ENCODE peak calls at places on chromosome 11, in eight cellular contexts. G, X, L, U, C, Y, Z and I are unnamed samples.

GRCh38 chr11:8733847-8734246 is 51.3 kb downstream of the RPL27A start:
- DNase-seq in G (no peak), X (no peak), L (no peak), U (no peak), C (no peak), Y (no peak), Z (no peak), I (no peak)

GRCh38 chr11:55714982-55715888 is 53.2 kb downstream of the OR4C6 start:
- DNase-seq in G (no peak), X (no peak), L (no peak), U (no peak), C (no peak), Y (no peak), Z (peak), I (no peak)

GRCh38 chr11:134248910-134249480 is 4.2 kb downstream of the THYN1 start:
- DNase-seq in G (no peak), X (no peak), L (no peak), U (no peak), C (no peak), Y (no peak), Z (no peak), I (no peak)

GRCh38 chr11:117724621-117725020 is 72.4 kb downstream of the DSCAML1 start:
- DNase-seq in G (no peak), X (no peak), L (no peak), U (no peak), C (no peak), Y (no peak), Z (no peak), I (no peak)

GRCh38 chr11:45489281-45489906 is 176.0 kb downstream of the CHST1 start:
- DNase-seq in G (no peak), X (no peak), L (no peak), U (no peak), C (no peak), Y (no peak), Z (no peak), I (no peak)

GRCh38 chr11:128615076-128615475 is 27.7 kb upstream of the ETS1 start:
- DNase-seq in G (no peak), X (no peak), L (no peak), U (no peak), C (no peak), Y (no peak), Z (no peak), I (no peak)

GRCh38 chr11:128476729-128477128 is 110.6 kb downstream of the ETS1 start:
- DNase-seq in G (no peak), X (no peak), L (peak), U (no peak), C (no peak), Y (peak), Z (no peak), I (no peak)

GRCh38 chr11:120877746-120878365 is 146.0 kb upstream of the TBCEL start:
- DNase-seq in G (no peak), X (no peak), L (no peak), U (no peak), C (no peak), Y (no peak), Z (no peak), I (no peak)

GRCh38 chr11:16086229-16086628 is 270.1 kb downstream of the SOX6 start:
- DNase-seq in G (no peak), X (peak), L (no peak), U (peak), C (no peak), Y (no peak), Z (no peak), I (no peak)

GRCh38 chr11:13098067-13098466 is 89.0 kb downstream of the RASSF10 start:
- DNase-seq in G (no peak), X (no peak), L (no peak), U (peak), C (no peak), Y (no peak), Z (peak), I (no peak)

GRCh38 chr11:111081021-111081511 is 164.5 kb upstream of the POU2AF2 start:
- DNase-seq in G (no peak), X (no peak), L (no peak), U (no peak), C (no peak), Y (peak), Z (no peak), I (no peak)

GRCh38 chr11:55966391-55966790 is 3.4 kb downstream of the OR10AG1 start:
- DNase-seq in G (no peak), X (no peak), L (no peak), U (no peak), C (no peak), Y (no peak), Z (no peak), I (no peak)

GRCh38 chr11:123478352-123478986 is 48.4 kb downstream of the GRAMD1B start:
- DNase-seq in G (no peak), X (peak), L (peak), U (peak), C (no peak), Y (peak), Z (peak), I (no peak)

GRCh38 chr11:69229521-69229920 is 64.4 kb upstream of the MYEOV start:
- DNase-seq in G (no peak), X (no peak), L (no peak), U (no peak), C (no peak), Y (no peak), Z (no peak), I (no peak)

GRCh38 chr11:127971448-127971847 is 615.9 kb downstream of the ETS1 start:
- DNase-seq in G (no peak), X (no peak), L (no peak), U (no peak), C (no peak), Y (no peak), Z (no peak), I (no peak)

GRCh38 chr11:87266751-87267150 is 229.0 kb downstream of the TMEM135 start:
- DNase-seq in G (no peak), X (no peak), L (peak), U (no peak), C (no peak), Y (no peak), Z (no peak), I (no peak)

GRCh38 chr11:123654566-123655081 is at the start of gene SCN3B:
- DNase-seq in G (no peak), X (peak), L (peak), U (peak), C (no peak), Y (peak), Z (peak), I (no peak)

GRCh38 chr11:10428453-10428852 is 26.6 kb upstream of the AMPD3 start:
- DNase-seq in G (no peak), X (no peak), L (no peak), U (no peak), C (no peak), Y (no peak), Z (no peak), I (no peak)

GRCh38 chr11:112113539-112114457 is 27.1 kb downstream of the SDHD start:
- DNase-seq in G (peak), X (peak), L (peak), U (no peak), C (no peak), Y (peak), Z (no peak), I (no peak)

GRCh38 chr11:130246719-130247118 is 68.0 kb downstream of the ZBTB44 start:
- DNase-seq in G (no peak), X (no peak), L (peak), U (no peak), C (no peak), Y (peak), Z (no peak), I (no peak)

GRCh38 chr11:21556936-21557335 is 635.9 kb upstream of the ANO5 start:
- DNase-seq in G (no peak), X (no peak), L (no peak), U (no peak), C (no peak), Y (no peak), Z (no peak), I (no peak)

DNA sequence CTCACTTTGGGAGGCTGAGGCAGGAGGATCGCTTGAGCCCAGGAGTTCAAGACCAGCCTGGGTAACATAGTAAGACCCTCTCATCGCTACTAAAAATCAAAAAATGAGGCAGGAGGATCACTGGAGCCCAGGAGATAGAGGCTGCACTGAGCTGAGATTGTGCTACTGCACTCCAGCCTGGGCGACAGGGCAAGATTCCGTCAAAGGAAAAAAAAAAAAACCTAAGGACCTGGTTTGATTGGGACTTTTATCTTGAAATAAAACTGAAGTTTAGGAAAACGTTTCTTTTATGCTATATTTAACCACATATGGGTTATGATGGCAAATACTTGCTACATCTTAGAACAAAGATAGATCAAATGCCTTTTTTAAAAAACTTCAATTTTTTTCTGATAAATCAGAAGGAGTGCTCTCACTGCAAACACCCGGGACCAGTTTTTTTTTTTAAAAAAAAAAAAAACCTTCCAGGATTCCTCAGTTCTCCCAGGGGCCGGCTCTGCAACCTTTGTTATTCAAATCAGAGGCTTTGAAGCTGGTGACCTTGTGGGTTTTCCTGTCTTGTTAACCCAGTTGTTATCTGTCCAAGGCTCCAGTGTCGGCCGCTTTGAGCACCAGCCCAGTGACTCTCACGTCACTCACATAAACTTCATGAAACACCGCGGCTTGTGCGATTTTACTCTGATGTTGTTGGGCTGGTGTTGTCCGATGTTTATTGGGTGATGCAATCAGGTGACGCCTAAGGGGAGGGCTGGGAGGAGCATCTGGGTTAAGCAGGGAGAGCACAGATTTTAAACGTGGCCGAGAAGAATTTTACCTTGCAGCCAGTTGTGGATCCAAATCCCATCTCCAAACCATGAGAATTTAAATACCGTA is 24.7 kb upstream of the SLC22A12 start:
- DNase-seq in G (peak), X (peak), L (peak), U (peak), C (no peak), Y (peak), Z (peak), I (no peak)
- TF ChIP-seq CTCF in G (no peak), X (no peak), L (no peak), U (no peak), C (no peak), Y (no peak), Z (no peak), I (no peak)

GRCh38 chr11:96338910-96339703 is 3.9 kb downstream of the MAML2 start:
- DNase-seq in G (no peak), X (no peak), L (peak), U (no peak), C (no peak), Y (peak), Z (no peak), I (peak)

GRCh38 chr11:96342971-96343711 is at the start of gene MAML2:
- DNase-seq in G (peak), X (peak), L (peak), U (peak), C (peak), Y (peak), Z (peak), I (peak)

GRCh38 chr11:96342131-96342970 is 644 bp downstream of the MAML2 start:
- DNase-seq in G (no peak), X (no peak), L (no peak), U (no peak), C (no peak), Y (peak), Z (no peak), I (no peak)

GRCh38 chr11:96340555-96340885 is 2.5 kb downstream of the MAML2 start:
- DNase-seq in G (no peak), X (no peak), L (peak), U (no peak), C (no peak), Y (peak), Z (no peak), I (no peak)

GRCh38 chr11:96341237-96342130 is 1.5 kb downstream of the MAML2 start:
- DNase-seq in G (no peak), X (no peak), L (peak), U (no peak), C (no peak), Y (peak), Z (peak), I (peak)
- TF ChIP-seq CTCF in G (peak), X (no peak), L (peak), U (peak), C (peak), Y (peak), Z (no peak), I (peak)

DNA sequence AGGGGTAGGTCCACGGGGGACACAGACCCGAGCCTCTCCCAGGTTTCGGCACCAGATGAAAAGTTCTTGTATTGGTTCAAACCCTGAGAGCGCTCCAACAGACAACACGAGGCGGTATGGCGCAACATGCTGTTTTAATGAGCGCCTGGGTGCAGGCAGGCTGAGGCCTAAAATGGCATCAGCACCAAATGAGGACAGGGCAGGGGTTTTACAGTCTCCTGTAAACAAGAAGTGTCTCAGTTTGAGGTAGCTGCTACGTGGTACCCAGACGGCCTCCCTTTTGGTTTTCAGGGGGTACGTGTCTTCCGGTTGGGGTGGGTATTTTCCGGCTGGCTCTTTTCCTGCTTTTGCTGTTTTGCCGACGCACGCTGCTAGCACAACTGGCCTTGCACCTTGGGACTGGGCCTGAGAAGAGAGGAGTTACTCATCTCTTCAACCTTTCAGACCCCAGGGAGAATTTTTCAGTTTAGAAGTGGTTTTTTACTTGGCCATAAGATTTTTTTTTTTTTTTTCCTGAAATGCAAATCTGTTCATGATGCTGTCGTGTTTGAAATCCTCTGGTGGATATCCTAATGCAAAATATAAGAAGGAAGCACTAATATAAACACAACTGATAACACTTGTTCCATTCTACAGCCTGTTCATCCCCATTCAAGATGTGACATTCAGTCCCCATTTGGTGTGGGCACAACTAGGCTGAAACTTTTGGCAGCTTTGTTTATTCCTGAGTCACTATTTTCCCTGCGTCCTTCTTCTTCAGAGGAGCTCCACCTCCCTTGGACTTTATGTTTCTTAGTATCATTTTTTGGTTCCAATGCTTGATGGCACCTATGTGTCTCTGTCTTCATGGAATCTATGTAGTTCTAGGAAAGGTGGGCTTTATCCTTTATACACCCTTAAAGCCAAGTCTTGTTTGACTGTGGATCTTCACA is 6.5 kb downstream of the PPFIBP2 start:
- DNase-seq in G (no peak), X (no peak), L (no peak), U (no peak), C (no peak), Y (no peak), Z (no peak), I (no peak)
- TF ChIP-seq CTCF in G (no peak), X (no peak), L (no peak), U (no peak), C (no peak), Y (no peak), Z (no peak), I (no peak)

GRCh38 chr11:75495749-75496641 is 29.7 kb downstream of the GDPD5 start:
- DNase-seq in G (no peak), X (no peak), L (no peak), U (no peak), C (no peak), Y (no peak), Z (no peak), I (no peak)
- TF ChIP-seq CTCF in G (no peak), X (no peak), L (peak), U (no peak), C (no peak), Y (no peak), Z (no peak), I (no peak)

DNA sequence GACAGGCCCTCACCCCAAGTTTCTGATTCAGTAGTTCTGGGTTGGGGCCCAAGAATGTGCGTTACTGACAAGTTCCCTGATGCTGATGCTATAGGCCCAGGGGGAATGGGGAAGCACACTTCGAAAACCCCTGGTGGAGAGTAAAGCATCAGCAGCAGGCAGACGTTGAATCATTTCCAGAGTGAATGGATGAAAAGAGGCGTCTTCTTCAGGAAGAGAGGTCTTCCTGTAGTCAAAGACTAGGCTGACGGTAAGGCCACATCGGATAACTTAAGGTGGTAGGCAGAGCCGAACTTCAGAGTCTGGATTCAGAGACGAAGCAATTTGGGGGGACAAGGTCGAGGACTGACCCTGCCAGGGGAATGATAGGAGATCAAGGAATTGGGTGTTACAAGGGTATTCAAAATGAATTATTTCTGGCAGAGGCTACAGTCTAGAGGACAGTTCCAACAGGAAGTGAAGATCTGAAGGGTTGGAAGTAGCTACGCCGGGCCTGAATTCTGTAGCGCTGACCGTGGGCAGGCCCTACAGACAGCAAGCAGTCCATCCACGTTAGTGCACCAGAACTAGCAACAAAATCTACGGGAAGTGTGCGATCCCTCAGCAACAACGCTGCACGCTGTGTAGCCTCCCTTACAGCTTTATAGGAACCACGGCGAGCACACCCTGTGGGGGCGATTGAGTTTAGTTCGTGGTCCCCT is 862 bp upstream of the CENATAC start:
- DNase-seq in G (no peak), X (no peak), L (peak), U (no peak), C (no peak), Y (no peak), Z (no peak), I (no peak)
- TF ChIP-seq CTCF in G (peak), X (no peak), L (peak), U (peak), C (peak), Y (peak), Z (no peak), I (peak)

GRCh38 chr11:81989093-81989492 is 744.6 kb downstream of the FAM181B start:
- DNase-seq in G (no peak), X (no peak), L (no peak), U (no peak), C (no peak), Y (no peak), Z (no peak), I (no peak)

GRCh38 chr11:81987829-81988472 is 745.7 kb downstream of the FAM181B start:
- DNase-seq in G (no peak), X (no peak), L (peak), U (no peak), C (no peak), Y (peak), Z (no peak), I (no peak)

GRCh38 chr11:81990659-81991443 is 742.8 kb downstream of the FAM181B start:
- DNase-seq in G (no peak), X (no peak), L (no peak), U (no peak), C (no peak), Y (no peak), Z (no peak), I (no peak)

GRCh38 chr11:81986556-81987161 is 747.0 kb downstream of the FAM181B start:
- DNase-seq in G (no peak), X (no peak), L (no peak), U (no peak), C (no peak), Y (no peak), Z (no peak), I (no peak)
- TF ChIP-seq CTCF in G (no peak), X (no peak), L (no peak), U (no peak), C (no peak), Y (no peak), Z (no peak), I (no peak)

DNA sequence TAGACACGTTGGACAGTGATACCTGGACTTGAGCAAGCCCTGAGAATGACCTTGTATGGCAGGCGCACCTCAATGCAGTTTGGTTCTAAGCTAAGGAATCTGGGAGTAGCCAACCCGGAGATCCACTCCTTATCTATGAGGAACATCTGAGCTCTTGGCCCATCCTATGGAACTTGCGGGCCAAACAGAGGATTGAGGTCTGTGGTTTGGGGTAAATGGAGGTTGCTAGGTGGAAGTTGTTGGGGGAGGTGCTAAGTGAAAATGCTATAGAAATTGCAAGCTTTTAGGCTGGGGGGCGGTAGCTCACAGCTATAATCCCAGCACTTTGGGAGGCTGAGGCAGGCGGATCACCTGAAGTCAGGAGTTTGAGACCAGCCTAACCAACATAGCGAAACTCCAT is 8.9 kb downstream of the GDPD5 start:
- DNase-seq in G (no peak), X (no peak), L (no peak), U (no peak), C (no peak), Y (no peak), Z (no peak), I (no peak)
- TF ChIP-seq CTCF in G (no peak), X (no peak), L (no peak), U (no peak), C (no peak), Y (no peak), Z (no peak), I (no peak)

GRCh38 chr11:14148653-14149273 is 186.2 kb downstream of the SPON1 start:
- DNase-seq in G (peak), X (no peak), L (peak), U (no peak), C (no peak), Y (peak), Z (no peak), I (no peak)
- TF ChIP-seq CTCF in G (peak), X (peak), L (peak), U (peak), C (peak), Y (peak), Z (no peak), I (peak)